ENCODE peak calls at places on chromosome 14, in six cellular contexts. G, C, S, L, A and F are unnamed samples.

GRCh38 chr14:95522116-95522515 is 5.7 kb upstream of the SYNE3 start:
- DNase-seq in L (no peak), S (no peak), C (no peak), G (no peak), A (no peak), F (no peak)

GRCh38 chr14:73752297-73752992 is 38.3 kb upstream of the PNMA1 start:
- DNase-seq in S (no peak), C (peak; percentile 97), A (peak; percentile 87), L (no peak), G (no peak), F (no peak)

GRCh38 chr14:73209943-73210342 is 27.4 kb upstream of the PAPLN start:
- DNase-seq in S (no peak), C (no peak), L (no peak), A (peak; percentile 79), G (no peak), F (no peak)

GRCh38 chr14:103817595-103817994 is 29.8 kb downstream of the PPP1R13B start:
- DNase-seq in C (no peak), G (no peak), A (no peak), L (no peak), S (no peak), F (no peak)

GRCh38 chr14:100159107-100159864 is at the start of gene DEGS2:
- DNase-seq in S (peak; percentile 68), L (no peak), A (no peak), C (no peak), G (no peak), F (no peak)

GRCh38 chr14:104334812-104335161 is 196.4 kb downstream of the KIF26A start:
- DNase-seq in S (no peak), C (no peak), L (no peak), G (no peak), A (no peak), F (no peak)

GRCh38 chr14:23299986-23300686 is 2.5 kb downstream of the PPP1R3E start:
- DNase-seq in C (no peak), G (no peak), A (no peak), L (no peak), S (no peak), F (no peak)

GRCh38 chr14:91129261-91129660 is 15.4 kb downstream of the DGLUCY start:
- DNase-seq in L (no peak), C (no peak), G (no peak), A (no peak), S (no peak), F (no peak)

GRCh38 chr14:61280526-61281185 is 482 bp downstream of the TMEM30B start:
- DNase-seq in L (no peak), C (peak; percentile 16), A (peak; percentile 16), G (peak; percentile 47), S (peak; percentile 61), F (no peak)

GRCh38 chr14:20623798-20624197 is 17.7 kb downstream of the OR6S1 start:
- DNase-seq in A (no peak), L (no peak), G (no peak), C (no peak), S (no peak), F (no peak)

GRCh38 chr14:77965050-77965449 is 165.1 kb downstream of the ADCK1 start:
- DNase-seq in S (no peak), L (no peak), G (no peak), A (no peak), C (no peak), F (no peak)

GRCh38 chr14:72692678-72693077 is 201.2 kb downstream of the DPF3 start:
- DNase-seq in G (no peak), L (no peak), S (no peak), A (peak; percentile 10), C (no peak), F (no peak)

GRCh38 chr14:25121342-25122129 is 71.6 kb upstream of the STXBP6 start:
- DNase-seq in S (no peak), L (no peak), A (peak; percentile 84), G (no peak), C (peak; percentile 97), F (no peak)

GRCh38 chr14:52919971-52920370 is 30.9 kb downstream of the FERMT2 start:
- DNase-seq in A (peak; percentile 36), C (peak; percentile 77), S (no peak), G (no peak), L (no peak), F (no peak)

GRCh38 chr14:52641745-52642144 is 53.6 kb downstream of the ERO1A start:
- DNase-seq in L (no peak), G (no peak), C (no peak), S (no peak), A (no peak), F (no peak)

GRCh38 chr14:83473416-83473815 is 1939.8 kb upstream of the SEL1L start:
- DNase-seq in S (no peak), L (no peak), C (peak; percentile 8), A (peak; percentile 0), G (no peak), F (no peak)

GRCh38 chr14:22107734-22108133 is 434.1 kb upstream of the OR4E1 start:
- DNase-seq in A (no peak), L (no peak), C (no peak), G (no peak), S (no peak), F (no peak)
- H3K4me3 ChIP-seq in A (no peak overlapping the region), L (no peak overlapping the region), C (no peak overlapping the region), G (no peak overlapping the region), S (no peak overlapping the region), F (no peak overlapping the region)

GRCh38 chr14:102591372-102591943 is 991 bp upstream of the RCOR1 start:
- DNase-seq in G (peak; percentile 47), S (no peak), A (peak; percentile 48), C (no peak), L (no peak), F (no peak)

GRCh38 chr14:102591944-102592772 is at the start of gene RCOR1:
- DNase-seq in G (peak; percentile 95), A (peak; percentile 99), L (peak; percentile 93), C (peak; percentile 99), S (peak; percentile 97), F (peak; percentile 97)

GRCh38 chr14:102588821-102589220 is 3.6 kb upstream of the RCOR1 start:
- DNase-seq in G (no peak), L (no peak), A (no peak), S (no peak), C (no peak), F (no peak)

GRCh38 chr14:102589761-102590290 is 2.6 kb upstream of the RCOR1 start:
- DNase-seq in A (no peak), L (no peak), C (no peak), S (no peak), G (no peak), F (no peak)

DNA sequence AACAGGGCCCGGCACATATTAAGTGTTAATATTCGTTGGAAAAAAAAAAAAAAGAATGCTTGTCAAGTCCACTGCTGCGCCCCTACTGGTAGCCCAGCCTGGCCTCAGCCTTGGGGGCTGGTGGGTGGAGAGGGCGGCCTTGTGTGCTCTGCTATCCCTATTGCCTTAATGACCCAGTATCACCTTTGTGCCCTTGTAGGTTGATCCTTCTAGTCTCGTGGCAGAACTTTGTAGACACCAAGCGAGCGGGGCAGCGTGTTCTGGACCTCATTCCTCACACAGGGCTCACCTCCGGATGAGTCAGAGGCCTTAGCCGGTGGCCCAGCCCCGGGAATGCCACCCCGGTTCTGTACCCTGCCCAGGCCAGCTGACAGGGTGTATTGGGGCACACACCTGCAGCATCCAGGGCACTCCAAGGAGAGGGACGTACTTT is 1.8 kb upstream of the RCOR1 start:
- DNase-seq in A (peak; percentile 70), C (no peak), G (peak; percentile 31), S (no peak), L (peak; percentile 54), F (peak; percentile 43)
- H3K4me3 ChIP-seq in A (peak overlapping the region; percentile 77), C (peak overlapping the region; percentile 73), G (peak overlapping the region; percentile 86), S (peak overlapping the region; percentile 83), L (peak overlapping the region; percentile 92), F (peak overlapping the region; percentile 87)

GRCh38 chr14:65180725-65181025 is 78.4 kb upstream of the MAX start:
- DNase-seq in G (no peak), A (no peak), L (no peak), S (no peak), C (no peak), F (no peak)

GRCh38 chr14:65184032-65184764 is 81.9 kb upstream of the MAX start:
- DNase-seq in L (no peak), A (peak; percentile 22), C (no peak), G (no peak), S (no peak), F (no peak)

GRCh38 chr14:65185859-65186258 is 83.5 kb upstream of the MAX start:
- DNase-seq in A (no peak), L (no peak), G (no peak), S (no peak), C (no peak), F (no peak)

GRCh38 chr14:65177551-65177950 is 75.2 kb upstream of the MAX start:
- DNase-seq in A (no peak), G (no peak), L (no peak), C (no peak), S (no peak), F (no peak)

GRCh38 chr14:65179918-65180724 is 77.8 kb upstream of the MAX start:
- DNase-seq in L (peak; percentile 38), A (peak; percentile 90), C (peak; percentile 86), S (peak; percentile 82), G (no peak), F (peak; percentile 54)
- H3K4me3 ChIP-seq in L (no peak overlapping the region), A (no peak overlapping the region), C (no peak overlapping the region), S (peak overlapping the region; percentile 7), G (no peak overlapping the region), F (no peak overlapping the region)

GRCh38 chr14:105476937-105477658 is 2.5 kb downstream of the CRIP2 start:
- DNase-seq in L (no peak), A (no peak), G (no peak), S (no peak), C (no peak), F (no peak)
- H3K4me3 ChIP-seq in L (no peak overlapping the region), A (peak overlapping the region; percentile 77), G (peak overlapping the region; percentile 81), S (no peak overlapping the region), C (peak overlapping the region; percentile 77), F (no peak overlapping the region)